ENCODE peak calls at places on chromosomes 6 and 20, in seven cellular contexts. F, V, J, W, L, S and H are unnamed samples.

GRCh38 chr20:25622049-25622448 is 1.8 kb downstream of the NANP start:
- DNase-seq in V (no peak), S (no peak), J (no peak), W (no peak), F (peak), L (no peak), H (no peak)

GRCh38 chr6:138103876-138104275 is 3.3 kb downstream of the PERP start:
- DNase-seq in V (no peak), W (no peak), F (peak), S (no peak), J (no peak), L (no peak), H (no peak)

GRCh38 chr6:131831392-131831791 is 23.6 kb downstream of the ENPP1 start:
- DNase-seq in L (peak), F (peak), S (no peak), J (no peak), W (no peak), V (no peak), H (no peak)

GRCh38 chr6:30555428-30556005 is 772 bp downstream of the GNL1 start:
- DNase-seq in V (peak), W (no peak), F (peak), L (peak), J (peak), S (no peak), H (no peak)

GRCh38 chr6:152605342-152605741 is 31.8 kb downstream of the SYNE1 start:
- DNase-seq in L (no peak), F (no peak), S (no peak), J (no peak), V (no peak), W (no peak), H (no peak)

GRCh38 chr6:156283091-156283490 is 494.1 kb upstream of the ARID1B start:
- DNase-seq in V (no peak), S (no peak), L (no peak), J (no peak), F (no peak), W (no peak), H (no peak)

GRCh38 chr20:46951840-46952497 is 57.3 kb downstream of the EYA2 start:
- DNase-seq in F (no peak), W (no peak), S (no peak), J (no peak), V (no peak), L (no peak), H (no peak)

GRCh38 chr6:134534708-134535149 is 216.8 kb upstream of the SGK1 start:
- DNase-seq in J (no peak), S (no peak), L (peak), F (no peak), V (no peak), W (no peak), H (no peak)

GRCh38 chr6:142416179-142416578 is 114.4 kb downstream of the ADGRG6 start:
- DNase-seq in W (no peak), L (peak), S (no peak), J (no peak), V (peak), F (peak), H (no peak)

GRCh38 chr6:142222022-142222421 is 75.0 kb downstream of the VTA1 start:
- DNase-seq in S (no peak), L (no peak), F (no peak), V (no peak), J (no peak), W (no peak), H (no peak)

GRCh38 chr20:62716198-62716940 is 7.7 kb downstream of the NTSR1 start:
- DNase-seq in J (no peak), F (no peak), V (no peak), W (no peak), S (no peak), L (no peak), H (no peak)

GRCh38 chr6:84876723-84877514 is 112.5 kb upstream of the TBX18 start:
- DNase-seq in V (no peak), W (no peak), J (no peak), S (no peak), F (no peak), L (no peak), H (no peak)

GRCh38 chr6:75436869-75437268 is 56.7 kb downstream of the FILIP1 start:
- DNase-seq in S (no peak), L (no peak), F (no peak), J (no peak), V (peak), W (no peak), H (no peak)

GRCh38 chr6:12339808-12340487 is 49.8 kb downstream of the EDN1 start:
- DNase-seq in F (no peak), L (no peak), S (no peak), J (no peak), W (no peak), V (no peak), H (no peak)

GRCh38 chr20:2804921-2805681 is 4.7 kb upstream of the CPXM1 start:
- DNase-seq in F (no peak), L (no peak), S (no peak), V (no peak), W (peak), J (peak), H (no peak)

GRCh38 chr6:106192824-106193223 is 106.7 kb downstream of the PRDM1 start:
- DNase-seq in W (no peak), F (no peak), L (peak), S (no peak), J (no peak), V (no peak), H (no peak)

GRCh38 chr6:137978252-137978896 is 111.3 kb downstream of the TNFAIP3 start:
- DNase-seq in V (no peak), L (no peak), S (no peak), J (no peak), F (peak), W (no peak), H (no peak)

GRCh38 chr6:41654433-41655020 is 16.3 kb downstream of the MDFI start:
- DNase-seq in L (no peak), J (no peak), W (no peak), F (no peak), S (no peak), V (peak), H (no peak)

GRCh38 chr6:56914791-56915658 is 39.9 kb upstream of the BEND6 start:
- DNase-seq in F (no peak), W (no peak), S (no peak), L (no peak), V (peak), J (no peak), H (no peak)

GRCh38 chr6:105045546-105045945 is 88.6 kb downstream of the LIN28B start:
- DNase-seq in S (no peak), J (no peak), L (peak), F (no peak), V (no peak), W (no peak), H (no peak)

GRCh38 chr6:10531513-10531912 is 10.4 kb downstream of the GCNT2 start:
- DNase-seq in V (no peak), S (no peak), L (no peak), W (no peak), J (no peak), F (no peak), H (no peak)

GRCh38 chr6:8446391-8446790 is 11.0 kb upstream of the SLC35B3 start:
- DNase-seq in S (no peak), V (no peak), L (no peak), F (no peak), J (no peak), W (no peak), H (no peak)

GRCh38 chr6:120735641-120736040 is 598.6 kb downstream of the TBC1D32 start:
- DNase-seq in V (no peak), W (no peak), L (no peak), J (no peak), S (no peak), F (no peak), H (no peak)

GRCh38 chr20:41154436-41155176 is 17.3 kb downstream of the PLCG1 start:
- DNase-seq in S (no peak), L (no peak), F (no peak), J (no peak), V (no peak), W (no peak), H (no peak)

GRCh38 chr20:54345301-54345724 is 130.1 kb upstream of the DOK5 start:
- DNase-seq in W (no peak), V (no peak), J (no peak), L (peak), S (no peak), F (peak), H (no peak)

GRCh38 chr6:157760589-157761330 is 62.3 kb upstream of the SNX9 start:
- DNase-seq in J (no peak), L (peak), F (peak), V (no peak), W (no peak), S (no peak), H (no peak)

GRCh38 chr20:37376324-37376723 is 30.4 kb downstream of the SRC start:
- DNase-seq in L (no peak), F (no peak), S (no peak), J (no peak), V (no peak), W (no peak), H (no peak)